ENCODE peak calls at places on chromosome 9, in four cellular contexts. Z, X, O and C are unnamed samples.
A peak's percentile ranks its signal among the peaks of the same experiment; 100 is the strongest.

GRCh38 chr9:117306032-117306431 is 108.8 kb downstream of the ASTN2 start:
- DNase-seq in Z (no peak), X (no peak), O (no peak), C (no peak)

GRCh38 chr9:529721-530120 is 311.8 kb upstream of the DMRT1 start:
- DNase-seq in Z (no peak), X (no peak), O (no peak), C (no peak)

GRCh38 chr9:134408939-134409737 is 82.9 kb downstream of the RXRA start:
- DNase-seq in Z (no peak), X (no peak), O (no peak), C (no peak)

GRCh38 chr9:130336885-130337284 is 71.3 kb downstream of the HMCN2 start:
- DNase-seq in Z (no peak), X (no peak), O (no peak), C (no peak)

GRCh38 chr9:76166436-76166959 is 227.7 kb downstream of the RFK start:
- DNase-seq in Z (no peak), X (no peak), O (no peak), C (no peak)

GRCh38 chr9:121833061-121833460 is 181.6 kb downstream of the DAB2IP start:
- DNase-seq in Z (no peak), X (no peak), O (no peak), C (no peak)

GRCh38 chr9:98933185-98933584 is 10.5 kb upstream of the COL15A1 start:
- DNase-seq in Z (no peak), X (no peak), O (no peak), C (no peak)

GRCh38 chr9:38226491-38226951 is 157.5 kb upstream of the SHB start:
- DNase-seq in Z (no peak), X (peak; percentile 21), O (no peak), C (no peak)

GRCh38 chr9:124022201-124023121 is 10.9 kb downstream of the LHX2 start:
- DNase-seq in Z (no peak), X (peak; percentile 24), O (peak; percentile 94), C (no peak)

GRCh38 chr9:111533099-111533785 is 8.3 kb downstream of the ZNF483 start:
- DNase-seq in Z (no peak), X (no peak), O (no peak), C (no peak)

GRCh38 chr9:120353501-120353900 is 226.5 kb downstream of the CDK5RAP2 start:
- DNase-seq in Z (no peak), X (no peak), O (no peak), C (no peak)

GRCh38 chr9:69444791-69445190 is 119.8 kb downstream of the ENTREP1 start:
- DNase-seq in Z (no peak), X (no peak), O (no peak), C (no peak)

GRCh38 chr9:18489861-18490260 is 15.9 kb downstream of the ADAMTSL1 start:
- DNase-seq in Z (no peak), X (no peak), O (no peak), C (no peak)

GRCh38 chr9:112274600-112274999 is 58.8 kb downstream of the PTBP3 start:
- DNase-seq in Z (no peak), X (no peak), O (no peak), C (no peak)

GRCh38 chr9:94807556-94807955 is 81.1 kb downstream of the AOPEP start:
- DNase-seq in Z (no peak), X (no peak), O (no peak), C (no peak)

GRCh38 chr9:101387871-101388506 is 3.2 kb upstream of the BAAT start:
- DNase-seq in Z (no peak), X (peak; percentile 86), O (peak; percentile 33), C (peak; percentile 58)

GRCh38 chr9:107648153-107648716 is 158.7 kb upstream of the KLF4 start:
- DNase-seq in Z (no peak), X (no peak), O (no peak), C (no peak)

GRCh38 chr9:97176206-97176605 is 131.3 kb upstream of the CCDC180 start:
- DNase-seq in Z (no peak), X (no peak), O (no peak), C (no peak)

GRCh38 chr9:15249042-15249818 is 57.8 kb downstream of the TTC39B start:
- DNase-seq in Z (no peak), X (no peak), O (no peak), C (no peak)

GRCh38 chr9:5364294-5364990 is 24.8 kb upstream of the RLN1 start:
- DNase-seq in Z (no peak), X (no peak), O (no peak), C (no peak)

GRCh38 chr9:109192732-109193361 is 25.8 kb upstream of the FRRS1L start:
- DNase-seq in Z (no peak), X (peak; percentile 49), O (peak; percentile 27), C (peak; percentile 15)

GRCh38 chr9:113807173-113808061 is 68.7 kb upstream of the ZNF618 start:
- DNase-seq in Z (peak; percentile 41), X (peak; percentile 19), O (peak; percentile 81), C (peak; percentile 33)

GRCh38 chr9:134213508-134214394 is 49.4 kb upstream of the RNU6ATAC start:
- DNase-seq in Z (no peak), X (no peak), O (no peak), C (no peak)

GRCh38 chr9:133844876-133845658 is 106.9 kb upstream of the SARDH start:
- DNase-seq in Z (no peak), X (no peak), O (peak; percentile 23), C (no peak)

GRCh38 chr9:116153765-116154333 is at the start of gene PAPPA:
- DNase-seq in Z (no peak), X (no peak), O (no peak), C (no peak)

GRCh38 chr9:82116538-82116937 is 128.0 kb downstream of the SPATA31D1 start:
- DNase-seq in Z (no peak), X (no peak), O (no peak), C (no peak)

GRCh38 chr9:116941266-116941665 is 254.2 kb downstream of the TRIM32 start:
- DNase-seq in Z (no peak), X (no peak), O (no peak), C (no peak)

GRCh38 chr9:70013598-70014196 is 30.0 kb upstream of the MAMDC2 start:
- DNase-seq in Z (no peak), X (no peak), O (no peak), C (no peak)

GRCh38 chr9:15404171-15404570 is 18.5 kb upstream of the SNAPC3 start:
- DNase-seq in Z (no peak), X (no peak), O (no peak), C (no peak)

GRCh38 chr9:124551472-124552339 is 44.5 kb upstream of the NR5A1 start:
- DNase-seq in Z (peak; percentile 25), X (peak; percentile 53), O (peak; percentile 48), C (peak; percentile 46)

GRCh38 chr9:104802110-104802509 is 38.2 kb downstream of the NIPSNAP3B start:
- DNase-seq in Z (no peak), X (no peak), O (no peak), C (no peak)

GRCh38 chr9:105858877-105859276 is 164.5 kb downstream of the TMEM38B start:
- DNase-seq in Z (no peak), X (no peak), O (no peak), C (no peak)

GRCh38 chr9:131923766-131924165 is 155.9 kb downstream of the MED27 start:
- DNase-seq in Z (no peak), X (no peak), O (no peak), C (no peak)

GRCh38 chr9:101307524-101308213 is 77.1 kb downstream of the BAAT start:
- DNase-seq in Z (no peak), X (no peak), O (no peak), C (no peak)

GRCh38 chr9:106668534-106668933 is 194.4 kb upstream of the ZNF462 start:
- DNase-seq in Z (no peak), X (no peak), O (no peak), C (no peak)

GRCh38 chr9:78363221-78363620 is 66.3 kb downstream of the PSAT1 start:
- DNase-seq in Z (no peak), X (no peak), O (no peak), C (no peak)

GRCh38 chr9:137267933-137268355 is 9.6 kb upstream of the TOR4A start:
- DNase-seq in Z (no peak), X (no peak), O (no peak), C (no peak)
- TF ChIP-seq TCF7L2 in Z (no peak), X (no peak), O (no peak), C (no peak)

DNA sequence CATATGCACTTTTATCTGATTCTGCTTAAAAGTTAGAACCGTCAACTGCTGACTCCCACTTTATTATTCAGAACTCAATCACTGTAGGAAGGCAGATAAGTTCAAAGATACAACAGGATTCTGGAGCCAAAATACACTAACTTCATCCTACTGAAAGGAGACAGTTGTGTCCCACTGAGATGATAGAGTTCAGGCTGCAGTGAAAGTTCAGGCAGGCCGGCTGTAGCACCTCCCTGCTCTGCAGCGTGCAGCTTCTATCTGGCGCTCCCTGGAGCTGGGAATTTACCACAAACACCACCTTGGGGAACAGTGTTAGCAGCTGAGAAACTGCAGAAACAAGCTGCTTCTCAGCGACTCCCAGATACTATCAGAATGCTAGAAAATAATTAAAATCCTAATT is 52.5 kb upstream of the CNTLN start:
- DNase-seq in Z (no peak), X (no peak), O (no peak), C (no peak)
- TF ChIP-seq TCF7L2 in Z (no peak), X (no peak), O (no peak), C (no peak)

GRCh38 chr9:91750343-91750742 is 199.7 kb downstream of the ROR2 start:
- DNase-seq in Z (no peak), X (no peak), O (no peak), C (no peak)
- TF ChIP-seq TCF7L2 in Z (no peak), X (no peak), O (no peak), C (no peak)

DNA sequence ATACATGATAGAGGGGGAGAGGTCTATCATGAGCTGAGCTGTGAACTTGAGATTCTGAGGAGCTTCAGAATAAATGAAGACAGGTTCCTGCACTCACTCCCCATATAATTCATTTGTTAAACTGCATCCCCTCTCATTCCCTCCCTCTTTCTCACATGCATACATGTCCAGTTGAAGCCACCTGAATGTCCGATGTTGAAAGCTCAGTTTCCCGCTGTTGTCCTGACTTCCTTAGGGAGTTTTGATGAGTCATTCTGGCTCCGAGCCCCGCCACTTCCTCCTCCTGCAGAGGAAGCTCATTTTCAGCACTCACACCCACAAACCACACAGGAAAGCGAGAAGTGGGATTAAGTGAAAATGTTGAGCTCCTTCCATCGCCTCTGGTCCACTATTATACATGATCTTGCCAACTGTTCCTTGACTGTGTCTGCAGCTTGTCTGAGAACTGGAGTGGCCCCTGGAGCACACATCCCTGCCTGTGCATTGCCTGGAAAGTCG is 121.2 kb downstream of the CEMIP2 start:
- DNase-seq in Z (no peak), X (no peak), O (peak; percentile 49), C (peak; percentile 13)
- TF ChIP-seq TCF7L2 in Z (no peak), X (no peak), O (no peak), C (no peak)

GRCh38 chr9:4207881-4208615 is 91.8 kb downstream of the GLIS3 start:
- DNase-seq in Z (no peak), X (no peak), O (no peak), C (no peak)
- TF ChIP-seq TCF7L2 in Z (no peak), X (no peak), O (no peak), C (no peak)

DNA sequence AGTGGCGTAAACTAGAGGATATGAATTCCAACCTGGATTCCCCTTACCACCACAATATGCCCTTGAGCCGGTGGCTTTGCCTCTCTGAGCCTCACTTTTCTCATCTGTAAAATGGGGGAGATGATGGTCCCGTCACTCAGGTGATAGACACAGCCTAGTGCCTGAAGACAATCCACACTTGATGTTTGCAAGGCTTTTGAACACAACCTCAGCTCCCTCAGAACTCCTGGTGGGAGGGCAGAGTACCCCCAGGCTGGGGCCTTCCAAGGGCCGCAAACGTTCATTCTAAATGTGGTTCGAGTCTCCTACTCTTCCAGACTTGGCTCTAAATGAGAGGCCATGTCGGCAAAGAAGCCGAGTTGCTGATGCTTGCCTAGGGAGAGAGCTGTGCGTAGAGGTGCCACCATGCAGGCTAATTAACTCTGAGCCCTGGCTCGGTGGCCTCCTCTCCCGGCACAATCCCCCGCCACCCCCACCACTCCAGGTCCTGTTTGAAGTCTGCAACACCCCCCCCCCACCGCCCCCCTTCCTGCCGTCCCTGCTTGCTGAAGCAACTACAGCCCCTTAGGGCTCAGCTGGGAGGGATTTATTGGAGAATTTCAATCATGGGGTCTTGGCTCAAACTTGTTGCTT is 97.7 kb upstream of the LMX1B start:
- DNase-seq in Z (no peak), X (no peak), O (no peak), C (no peak)
- TF ChIP-seq TCF7L2 in Z (no peak), X (no peak), O (no peak), C (no peak)